ENCODE peak calls at places on chromosomes 5 and 9, in nine cellular contexts. B is left ventricle myocardium inferior, S is SK-N-SH, A is GM23338, X is vagina, K is colonic mucosa, W is lower lobe of right lung, F is suprapubic skin, H is body of pancreas. U is an unnamed sample.

GRCh38 chr9:132631280-132631679 is 38.5 kb downstream of the DDX31 start:
- DNase-seq in X (no peak), W (no peak), B (no peak), S (no peak), H (no peak), F (no peak), A (no peak), K (no peak), U (no peak)

GRCh38 chr9:16352791-16353401 is 517.6 kb downstream of the BNC2 start:
- DNase-seq in B (no peak), X (no peak), F (no peak), A (no peak), W (no peak), S (no peak), H (no peak), K (no peak), U (no peak)

GRCh38 chr5:107321906-107322305 is 348.8 kb downstream of the EFNA5 start:
- DNase-seq in A (no peak), B (no peak), F (no peak), H (no peak), S (no peak), W (no peak), X (no peak), K (no peak), U (no peak)

GRCh38 chr5:16980983-16981382 is 44.9 kb upstream of the MYO10 start:
- DNase-seq in H (no peak), W (no peak), F (no peak), A (no peak), K (no peak), X (no peak), B (no peak), S (no peak), U (no peak)

GRCh38 chr5:25091917-25092316 is 447.1 kb upstream of the CDH10 start:
- DNase-seq in H (no peak), S (no peak), B (no peak), F (no peak), A (no peak), K (no peak), W (no peak), X (no peak), U (no peak)

GRCh38 chr5:162699361-162699760 is 631.8 kb downstream of the GABRG2 start:
- DNase-seq in W (no peak), K (no peak), B (no peak), A (no peak), H (no peak), S (no peak), F (no peak), X (no peak), U (no peak)

GRCh38 chr9:12930906-12931305 is 156.1 kb downstream of the LURAP1L start:
- DNase-seq in K (no peak), X (no peak), S (peak; percentile 7), A (no peak), B (no peak), W (no peak), F (no peak), H (no peak), U (peak; percentile 19)

GRCh38 chr5:1214936-1215220 is 10.3 kb upstream of the SLC6A18 start:
- DNase-seq in W (peak; percentile 14), B (no peak), A (no peak), F (no peak), H (no peak), S (no peak), X (no peak), K (no peak), U (no peak)

GRCh38 chr5:60340965-60341471 is 358.9 kb downstream of the DEPDC1B start:
- DNase-seq in W (no peak), X (no peak), S (no peak), A (no peak), H (no peak), B (no peak), F (no peak), K (no peak), U (no peak)

GRCh38 chr9:18274693-18275092 is 199.3 kb upstream of the ADAMTSL1 start:
- DNase-seq in B (no peak), X (no peak), S (no peak), F (no peak), W (no peak), A (no peak), H (no peak), K (no peak), U (no peak)

GRCh38 chr9:120985759-120986353 is 59.3 kb upstream of the TRAF1 start:
- DNase-seq in S (peak; percentile 59), A (peak; percentile 75), H (no peak), X (no peak), W (no peak), K (no peak), F (no peak), B (no peak), U (no peak)

GRCh38 chr5:152404494-152404893 is 585 bp downstream of the NMUR2 start:
- DNase-seq in K (no peak), A (no peak), F (no peak), X (no peak), B (no peak), S (no peak), W (no peak), H (no peak), U (no peak)

GRCh38 chr5:93461751-93462150 is 119.3 kb downstream of the NR2F1-AS1 start:
- DNase-seq in W (no peak), A (no peak), B (no peak), F (no peak), S (no peak), X (no peak), H (no peak), K (no peak), U (no peak)

GRCh38 chr5:123705741-123706140 is 193.8 kb downstream of the CSNK1G3 start:
- DNase-seq in F (no peak), H (no peak), X (no peak), W (no peak), S (no peak), K (no peak), B (no peak), A (no peak), U (no peak)

GRCh38 chr9:115992834-115993233 is 160.8 kb upstream of the PAPPA start:
- DNase-seq in A (peak; percentile 6), X (no peak), B (no peak), F (no peak), H (no peak), K (no peak), S (no peak), W (no peak), U (no peak)

DNA sequence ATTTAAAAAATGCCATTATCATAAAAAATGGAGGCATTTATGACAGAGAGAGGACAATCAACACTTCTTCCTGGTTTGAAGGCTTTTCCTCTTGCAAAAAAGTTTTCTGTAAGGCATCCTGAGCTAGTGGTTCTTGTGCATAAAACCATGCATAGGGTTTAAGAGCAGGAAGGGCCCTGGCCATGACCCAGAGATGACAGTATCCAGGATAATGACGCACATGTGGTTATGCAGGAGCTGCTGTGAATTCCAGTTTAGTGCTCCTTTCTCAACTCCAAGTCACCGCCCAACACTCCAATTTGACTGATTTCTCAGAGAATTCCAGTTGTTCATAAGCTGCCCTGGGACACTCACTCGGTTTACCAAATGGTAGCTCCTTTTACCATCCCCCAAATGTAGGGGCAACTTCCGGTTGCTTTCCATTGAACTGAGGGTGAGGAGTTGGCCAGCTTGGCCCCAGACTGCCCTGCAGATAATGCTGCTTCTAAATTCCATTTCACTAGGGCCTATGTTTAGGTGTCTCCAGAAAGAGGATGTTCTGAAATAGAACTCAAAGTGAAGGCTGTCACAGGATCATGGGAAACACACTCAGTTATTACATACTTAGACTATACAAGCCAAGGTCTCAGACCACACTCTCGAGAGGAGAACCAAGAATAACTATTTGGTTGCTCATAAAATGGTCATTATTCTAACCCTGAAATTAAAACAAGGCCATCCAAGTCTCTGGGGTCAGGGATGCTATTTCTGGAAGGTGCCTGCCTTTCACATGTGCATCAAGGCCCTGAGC is 179.1 kb downstream of the SLIT3 start:
- DNase-seq in A (no peak), W (no peak), K (no peak), H (no peak), S (no peak), B (no peak), F (peak; percentile 74), X (no peak), U (no peak)
- H3K4me1 ChIP-seq in A (peaks cover 15% of the 10 kb centered on the region), W (no peaks in the 10 kb centered on the region), K (no peaks in the 10 kb centered on the region), H (peaks cover 26% of the 10 kb centered on the region), S (peaks cover 16% of the 10 kb centered on the region), B (peaks cover 10% of the 10 kb centered on the region), F (peaks cover 10% of the 10 kb centered on the region), X (no peaks in the 10 kb centered on the region), U (peaks cover 27% of the 10 kb centered on the region)

DNA sequence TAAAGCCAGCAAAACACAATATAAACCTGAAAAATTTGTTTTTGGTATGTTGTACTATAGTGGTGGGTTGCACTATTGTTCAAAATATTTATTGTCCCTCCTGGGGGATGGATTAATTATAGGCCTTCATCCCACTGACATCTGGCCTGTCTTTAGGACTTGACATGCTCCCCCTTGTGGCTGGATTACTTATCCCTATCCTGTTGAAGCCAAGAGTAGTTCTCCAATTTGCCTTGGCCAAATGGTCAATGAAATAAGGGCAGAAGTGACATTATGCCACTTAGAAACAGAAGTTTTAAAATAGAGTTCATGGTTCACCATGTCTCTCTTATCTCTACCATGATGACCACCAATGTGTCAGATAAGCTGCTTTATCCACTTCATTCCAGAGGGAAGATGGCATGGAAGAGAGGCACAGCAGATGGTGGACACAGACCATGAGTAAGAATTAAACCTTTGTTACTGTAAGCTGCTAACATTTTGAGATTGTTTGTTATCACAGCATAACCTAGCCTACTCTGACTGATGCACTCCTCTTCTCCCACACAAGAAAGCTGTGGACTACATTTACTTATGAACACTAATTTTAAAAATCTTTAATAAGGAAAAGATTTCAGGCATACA is 29.2 kb upstream of the ARHGEF28 start:
- DNase-seq in X (no peak), A (peak; percentile 88), K (peak; percentile 53), B (no peak), F (no peak), W (no peak), S (peak; percentile 16), H (peak; percentile 35), U (peak; percentile 65)
- TF ChIP-seq CTCF in X (no peak), A (peak; percentile 82), K (peak; percentile 43), B (peak; percentile 55), F (peak; percentile 14), W (peak; percentile 57), S (peak; percentile 66), H (peak; percentile 51), U (peak; percentile 90)

DNA sequence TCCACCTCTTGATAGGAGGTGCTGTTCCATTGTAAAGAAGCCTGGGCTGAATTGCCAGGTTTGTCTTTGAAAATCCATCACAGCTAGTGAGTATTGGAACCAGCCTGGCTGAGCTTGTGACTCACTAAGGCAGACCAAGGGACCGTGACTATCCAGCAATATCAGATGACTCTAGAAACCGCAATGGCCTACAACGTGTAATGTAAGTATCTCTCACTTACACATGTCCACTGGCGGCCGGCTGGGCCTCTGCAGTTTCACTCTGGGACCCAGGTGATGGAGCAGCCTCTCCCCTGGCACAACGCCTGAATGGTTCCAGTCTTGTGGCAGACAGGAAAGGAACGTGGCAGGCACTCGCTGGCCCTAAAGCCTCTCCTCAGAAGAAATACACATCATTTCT is 3.1 kb upstream of the HRH2 start:
- DNase-seq in K (no peak), H (no peak), W (no peak), B (no peak), A (no peak), F (no peak), X (no peak), S (no peak), U (no peak)
- H3K4me1 ChIP-seq in K (no peaks in the 10 kb centered on the region), H (peaks cover 12% of the 10 kb centered on the region), W (peaks cover 26% of the 10 kb centered on the region), B (peaks cover 27% of the 10 kb centered on the region), A (no peaks in the 10 kb centered on the region), F (peaks cover 14% of the 10 kb centered on the region), X (no peaks in the 10 kb centered on the region), S (no peaks in the 10 kb centered on the region), U (no peaks in the 10 kb centered on the region)

DNA sequence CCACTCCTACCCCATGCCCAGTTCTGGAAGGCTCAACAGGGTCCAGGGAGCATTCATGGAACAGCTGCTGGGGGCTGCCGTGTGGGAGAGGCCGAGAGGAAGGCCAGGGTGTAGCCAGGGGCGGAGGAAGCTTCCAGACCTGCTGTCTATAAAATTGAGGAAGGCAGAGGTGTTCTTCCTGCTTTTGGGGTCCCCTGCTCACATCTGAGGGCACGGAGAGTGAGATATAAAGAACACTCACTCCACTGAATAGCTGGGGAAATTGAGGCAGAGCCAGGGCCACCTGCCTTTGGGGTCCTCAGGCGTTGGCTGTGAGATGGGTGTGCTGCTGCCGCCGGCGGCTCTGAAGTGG is 32.7 kb downstream of the RXRA start:
- DNase-seq in H (no peak), S (no peak), A (no peak), F (no peak), B (no peak), X (no peak), W (no peak), K (no peak), U (no peak)
- TF ChIP-seq CTCF in H (no peak), S (no peak), A (no peak), F (no peak), B (no peak), X (no peak), W (no peak), K (no peak), U (no peak)

U was measured in BE2C.